ENCODE peak calls at places on chromosome 21, in eight cellular contexts. K is activated T-helper 1 cell treated with anti-CD3 and anti-CD28 coated beads, Interleukin-12 subunit alpha, Interleukin-12 subunit beta, Interleukin-2, Interleukin-4 antibody, amounts not matched to agents 30 ng/mL and 10 ng/mL and 1 ng/mL, durations not matched to agents 14 hours and 24 hours and 36 hours; F is upper lobe of right lung; S is cerebellar nuclear complex; D is GM06990; P is naive B cell; O is fibroblast of the aortic adventitia; H is neuronal stem cell. X is an unnamed sample.

GRCh38 chr21:26098758-26099157 is 71.8 kb downstream of the APP start:
- DNase-seq in K (no peak), F (no peak), S (no peak), D (no peak), P (no peak), O (peak), H (no peak), X (no peak)

GRCh38 chr21:16551101-16551695 is 821.4 kb downstream of the USP25 start:
- DNase-seq in K (no peak), F (no peak), S (no peak), D (no peak), P (no peak), O (no peak), H (no peak), X (no peak)

GRCh38 chr21:14523234-14523633 is 22.9 kb downstream of the SAMSN1 start:
- DNase-seq in K (peak), F (no peak), S (no peak), D (no peak), P (no peak), O (no peak), H (no peak), X (peak)

GRCh38 chr21:28960245-28960644 is 32.4 kb downstream of the LTN1 start:
- DNase-seq in K (no peak), F (no peak), S (no peak), D (no peak), P (no peak), O (no peak), H (no peak), X (no peak)

GRCh38 chr21:17901458-17902092 is 82.4 kb upstream of the C21orf91 start:
- DNase-seq in K (no peak), F (no peak), S (no peak), D (peak), P (no peak), O (peak), H (no peak), X (no peak)

GRCh38 chr21:41750532-41751151 is 16.2 kb downstream of the RIPK4 start:
- DNase-seq in K (no peak), F (no peak), S (no peak), D (no peak), P (no peak), O (no peak), H (no peak), X (no peak)

GRCh38 chr21:16419188-16419874 is 689.5 kb downstream of the USP25 start:
- DNase-seq in K (no peak), F (peak), S (no peak), D (no peak), P (no peak), O (peak), H (no peak), X (peak)

GRCh38 chr21:36913247-36914169 is 53.0 kb downstream of the HLCS start:
- DNase-seq in K (no peak), F (no peak), S (no peak), D (no peak), P (no peak), O (no peak), H (no peak), X (no peak)

GRCh38 chr21:39073717-39074116 is 109.5 kb downstream of the PSMG1 start:
- DNase-seq in K (no peak), F (no peak), S (no peak), D (no peak), P (no peak), O (peak), H (no peak), X (no peak)

GRCh38 chr21:20737227-20737626 is 261.0 kb upstream of the NCAM2 start:
- DNase-seq in K (no peak), F (no peak), S (no peak), D (no peak), P (no peak), O (no peak), H (no peak), X (no peak)

GRCh38 chr21:34126269-34126668 is 52.9 kb downstream of the MRPS6 start:
- DNase-seq in K (peak), F (no peak), S (no peak), D (no peak), P (no peak), O (peak), H (peak), X (peak)

GRCh38 chr21:34644815-34645214 is 24.0 kb upstream of the CLIC6 start:
- DNase-seq in K (no peak), F (no peak), S (no peak), D (no peak), P (no peak), O (no peak), H (no peak), X (no peak)

GRCh38 chr21:45990741-45991605 is 9.4 kb downstream of the COL6A1 start:
- DNase-seq in K (no peak), F (peak), S (no peak), D (peak), P (no peak), O (no peak), H (no peak), X (no peak)

GRCh38 chr21:17925000-17925610 is 105.9 kb upstream of the C21orf91 start:
- DNase-seq in K (peak), F (no peak), S (no peak), D (no peak), P (peak), O (peak), H (peak), X (peak)

GRCh38 chr21:43961382-43961909 is 50.7 kb upstream of the TRAPPC10 start:
- DNase-seq in K (no peak), F (no peak), S (no peak), D (no peak), P (no peak), O (no peak), H (no peak), X (no peak)

GRCh38 chr21:34974162-34974981 is 74.7 kb downstream of the RUNX1 start:
- DNase-seq in K (peak), F (no peak), S (no peak), D (peak), P (peak), O (no peak), H (no peak), X (no peak)

GRCh38 chr21:41965045-41965444 is 11.2 kb upstream of the C2CD2 start:
- DNase-seq in K (no peak), F (no peak), S (no peak), D (no peak), P (peak), O (no peak), H (no peak), X (no peak)

GRCh38 chr21:34687065-34687464 is 18.3 kb downstream of the CLIC6 start:
- DNase-seq in K (no peak), F (no peak), S (no peak), D (no peak), P (no peak), O (no peak), H (no peak), X (no peak)

GRCh38 chr21:44517175-44517899 is 22.7 kb downstream of the KRTAP10-1 start:
- DNase-seq in K (peak), F (peak), S (no peak), D (no peak), P (no peak), O (peak), H (no peak), X (no peak)

GRCh38 chr21:44441581-44442265 is 13.6 kb upstream of the LRRC3 start:
- DNase-seq in K (no peak), F (peak), S (no peak), D (no peak), P (no peak), O (no peak), H (no peak), X (no peak)

GRCh38 chr21:17003221-17003620 is 509.6 kb upstream of the CXADR start:
- DNase-seq in K (no peak), F (no peak), S (no peak), D (no peak), P (no peak), O (peak), H (no peak), X (no peak)

GRCh38 chr21:33300701-33301631 is 23.8 kb upstream of the IFNAR1 start:
- DNase-seq in K (no peak), F (no peak), S (no peak), D (no peak), P (peak), O (no peak), H (no peak), X (no peak)

GRCh38 chr21:27674037-27674436 is 707.1 kb upstream of the ADAMTS5 start:
- DNase-seq in K (no peak), F (no peak), S (no peak), D (no peak), P (no peak), O (peak), H (no peak), X (no peak)

GRCh38 chr21:45281411-45282282 is 6.0 kb downstream of the POFUT2 start:
- DNase-seq in K (no peak), F (peak), S (no peak), D (no peak), P (no peak), O (no peak), H (no peak), X (no peak)

GRCh38 chr21:45995686-45996179 is 14.2 kb downstream of the COL6A1 start:
- DNase-seq in K (no peak), F (peak), S (no peak), D (no peak), P (no peak), O (no peak), H (no peak), X (no peak)

GRCh38 chr21:39125752-39126485 is 57.3 kb downstream of the PSMG1 start:
- DNase-seq in K (no peak), F (no peak), S (no peak), D (no peak), P (no peak), O (peak), H (peak), X (peak)

GRCh38 chr21:32993894-32994293 is 31.8 kb upstream of the OLIG2 start:
- DNase-seq in K (no peak), F (no peak), S (no peak), D (no peak), P (no peak), O (no peak), H (no peak), X (no peak)

GRCh38 chr21:42571391-42572150 is 57.9 kb downstream of the SLC37A1 start:
- DNase-seq in K (no peak), F (peak), S (no peak), D (no peak), P (no peak), O (no peak), H (no peak), X (no peak)

GRCh38 chr21:41662161-41662560 is 104.7 kb downstream of the RIPK4 start:
- DNase-seq in K (no peak), F (no peak), S (no peak), D (no peak), P (no peak), O (no peak), H (no peak), X (no peak)

GRCh38 chr21:38075833-38076567 is 159.7 kb upstream of the KCNJ6 start:
- DNase-seq in K (no peak), F (no peak), S (no peak), D (no peak), P (no peak), O (no peak), H (no peak), X (no peak)

GRCh38 chr21:46239817-46240325 is 11.3 kb upstream of the LSS start:
- DNase-seq in K (no peak), F (no peak), S (no peak), D (no peak), P (no peak), O (no peak), H (no peak), X (no peak)

GRCh38 chr21:34889537-34890257 is 159.4 kb downstream of the RUNX1 start:
- DNase-seq in K (peak), F (peak), S (no peak), D (peak), P (peak), O (peak), H (no peak), X (peak)

GRCh38 chr21:45329261-45330074 is 41.8 kb upstream of the POFUT2 start:
- DNase-seq in K (no peak), F (peak), S (no peak), D (no peak), P (no peak), O (no peak), H (no peak), X (peak)

GRCh38 chr21:38597436-38597835 is 99.2 kb upstream of the ERG start:
- DNase-seq in K (no peak), F (no peak), S (no peak), D (no peak), P (no peak), O (no peak), H (no peak), X (no peak)

GRCh38 chr21:37380349-37381323 is 14.1 kb downstream of the DYRK1A start:
- DNase-seq in K (no peak), F (no peak), S (peak), D (no peak), P (no peak), O (no peak), H (no peak), X (no peak)

GRCh38 chr21:34598931-34599400 is 15.9 kb downstream of the RCAN1 start:
- DNase-seq in K (no peak), F (no peak), S (no peak), D (no peak), P (no peak), O (no peak), H (no peak), X (no peak)